ENCODE peak calls at places on chromosome 10, in eight cellular contexts. D is upper lobe of right lung, Y is H9, X is transverse colon, M is A549, E is tibial artery, T is Panc1, Z is ovary. W is an unnamed sample. For H3K4me1, the result is how much of the 10 kb centered on the place peaks cover.

GRCh38 chr10:48896756-48897437 is 42.7 kb downstream of the LRRC18 start:
- DNase-seq in E (no peak), T (no peak), D (no peak), M (no peak), X (no peak), Z (no peak), Y (no peak), W (no peak)

GRCh38 chr10:78194539-78195402 is 161.1 kb downstream of the RPS24 start:
- DNase-seq in M (no peak), E (no peak), X (no peak), Y (no peak), D (no peak), T (no peak), Z (no peak), W (no peak)

GRCh38 chr10:101624526-101625102 is 36.5 kb downstream of the DPCD start:
- DNase-seq in M (no peak), T (no peak), X (no peak), Y (no peak), D (no peak), Z (no peak), E (no peak), W (no peak)

GRCh38 chr10:128047991-128048826 is 78.0 kb downstream of the MKI67 start:
- DNase-seq in E (no peak), X (peak), D (no peak), Z (no peak), M (no peak), Y (no peak), T (no peak), W (no peak)

GRCh38 chr10:105963450-105963849 is 1201.1 kb downstream of the SORCS1 start:
- DNase-seq in Y (no peak), E (no peak), D (no peak), Z (no peak), M (no peak), X (no peak), T (no peak), W (no peak)

GRCh38 chr10:75926763-75927162 is 495.3 kb downstream of the LRMDA start:
- DNase-seq in Z (no peak), D (no peak), Y (no peak), M (no peak), E (no peak), X (peak), T (no peak), W (no peak)

GRCh38 chr10:123269675-123270074 is 115.5 kb downstream of the BUB3 start:
- DNase-seq in Y (no peak), Z (no peak), M (no peak), X (no peak), D (no peak), T (no peak), E (no peak), W (no peak)

GRCh38 chr10:65618125-65618524 is 1307.7 kb upstream of the LRRTM3 start:
- DNase-seq in Y (no peak), M (no peak), E (no peak), D (no peak), X (no peak), Z (no peak), T (no peak), W (no peak)

GRCh38 chr10:8017276-8017675 is 37.2 kb upstream of the GATA3 start:
- DNase-seq in Z (no peak), D (no peak), M (no peak), T (no peak), X (no peak), Y (no peak), E (no peak), W (no peak)

GRCh38 chr10:122544493-122544892 is 16.1 kb upstream of the DMBT1 start:
- DNase-seq in D (no peak), E (no peak), Z (no peak), T (no peak), Y (no peak), M (no peak), X (no peak), W (no peak)

GRCh38 chr10:132516771-132517725 is 20.5 kb upstream of the INPP5A start:
- DNase-seq in E (peak), Y (peak), D (peak), X (peak), T (peak), Z (peak), M (peak), W (no peak)

GRCh38 chr10:4013651-4014085 is 228.7 kb upstream of the KLF6 start:
- DNase-seq in T (no peak), D (no peak), X (no peak), E (peak), Y (no peak), Z (no peak), M (no peak), W (no peak)

GRCh38 chr10:110852255-110852896 is 19.4 kb upstream of the PDCD4 start:
- DNase-seq in T (no peak), E (no peak), M (no peak), X (no peak), D (no peak), Z (no peak), Y (no peak), W (no peak)

GRCh38 chr10:60456053-60456452 is 66.4 kb upstream of the ANK3 start:
- DNase-seq in E (no peak), T (no peak), X (no peak), Y (peak), D (no peak), M (no peak), Z (no peak), W (no peak)

GRCh38 chr10:98664329-98665042 is 217.8 kb upstream of the HPS1 start:
- DNase-seq in M (peak), Y (peak), X (peak), T (peak), Z (no peak), E (no peak), D (no peak), W (no peak)

GRCh38 chr10:122044713-122045112 is 55.8 kb downstream of the TACC2 start:
- DNase-seq in T (no peak), Y (no peak), M (no peak), E (peak), Z (no peak), D (no peak), X (peak), W (no peak)

GRCh38 chr10:109914966-109915365 is 8.3 kb downstream of the XPNPEP1 start:
- DNase-seq in T (no peak), D (no peak), M (peak), X (peak), E (no peak), Z (no peak), Y (peak), W (no peak)

GRCh38 chr10:61617180-61617579 is 45.5 kb upstream of the CABCOCO1 start:
- DNase-seq in D (no peak), Y (no peak), E (no peak), Z (no peak), M (no peak), T (no peak), X (no peak), W (no peak)

GRCh38 chr10:17247210-17247609 is 19.2 kb downstream of the VIM start:
- DNase-seq in M (no peak), T (no peak), X (no peak), Y (no peak), E (no peak), D (no peak), Z (no peak), W (no peak)

GRCh38 chr10:43945908-43946307 is 297.2 kb upstream of the ZNF32 start:
- DNase-seq in M (no peak), E (no peak), D (no peak), Y (peak), X (no peak), Z (no peak), T (no peak), W (no peak)

DNA sequence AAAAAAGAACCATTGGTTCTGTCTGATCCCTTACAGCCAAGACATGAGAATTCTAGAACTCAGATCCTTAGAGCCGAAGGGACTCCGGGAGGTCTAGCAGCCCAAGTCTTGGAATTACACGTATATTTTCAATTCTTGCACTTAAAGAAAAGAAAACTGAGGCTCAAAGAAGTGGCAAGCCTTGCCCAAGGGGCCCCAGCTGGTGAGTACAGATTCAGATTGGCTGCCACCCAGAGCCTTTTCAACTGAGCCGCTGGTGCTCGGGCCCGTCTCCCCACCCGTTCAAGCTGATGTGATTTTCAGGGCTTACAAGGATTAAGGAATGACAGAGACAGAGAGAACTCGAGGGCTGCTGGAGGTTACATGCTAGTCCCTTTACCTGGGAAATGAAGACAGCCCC is 117.9 kb downstream of the ABLIM1 start:
- DNase-seq in Z (no peak), D (no peak), E (no peak), T (no peak), Y (no peak), M (no peak), X (no peak), W (no peak)
- H3K4me1 ChIP-seq in Z (under half), D (under half), E (under half), T (under half), Y (under half), M (under half), X (under half), W (under half)

GRCh38 chr10:5691786-5692185 is 7.1 kb downstream of the TASOR2 start:
- DNase-seq in X (no peak), Z (no peak), E (no peak), Y (no peak), D (no peak), M (no peak), T (no peak), W (no peak)
- H3K27ac ChIP-seq in X (no peak), Z (no peak), E (no peak), Y (no peak), D (no peak), M (no peak), T (no peak), W (no peak)

DNA sequence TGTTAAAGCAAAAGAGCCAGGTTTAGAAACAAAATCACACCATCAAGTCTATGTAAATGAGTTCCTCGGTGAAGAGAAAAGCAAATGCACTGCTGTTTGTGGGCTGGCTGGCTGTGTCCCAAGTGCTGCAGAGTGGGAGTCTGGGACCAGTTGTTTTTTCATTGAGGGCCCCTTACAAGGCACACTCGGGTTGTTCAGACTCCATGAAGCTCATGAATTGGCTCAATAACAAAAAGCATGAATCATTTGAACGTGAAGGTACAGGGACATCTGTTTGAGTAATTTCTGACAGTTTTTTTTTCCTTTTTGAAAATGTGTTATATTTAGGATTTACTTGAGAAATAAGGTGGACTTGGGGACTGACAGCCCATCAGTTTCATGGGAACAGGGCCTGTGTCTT is 28.0 kb downstream of the GRK5 start:
- DNase-seq in Y (no peak), X (no peak), E (no peak), Z (peak), T (no peak), M (no peak), D (no peak), W (no peak)
- H3K4me1 ChIP-seq in Y (under half), X (half or more), E (half or more), Z (under half), T (under half), M (under half), D (under half), W (under half)

GRCh38 chr10:12470719-12471118 is 121.4 kb downstream of the CAMK1D start:
- DNase-seq in M (no peak), Z (no peak), T (no peak), X (no peak), D (no peak), Y (no peak), E (no peak), W (no peak)

GRCh38 chr10:12465385-12466136 is 116.2 kb downstream of the CAMK1D start:
- DNase-seq in Y (no peak), X (no peak), T (no peak), D (no peak), M (no peak), Z (no peak), E (no peak), W (no peak)

GRCh38 chr10:12463459-12463838 is 114.1 kb downstream of the CAMK1D start:
- DNase-seq in E (no peak), X (no peak), D (no peak), Z (no peak), Y (no peak), M (no peak), T (no peak), W (no peak)

GRCh38 chr10:12469345-12469744 is 120.0 kb downstream of the CAMK1D start:
- DNase-seq in D (no peak), Y (no peak), M (peak), E (no peak), X (no peak), Z (no peak), T (no peak), W (no peak)

GRCh38 chr10:12466701-12467100 is 117.4 kb downstream of the CAMK1D start:
- DNase-seq in M (peak), Y (no peak), E (no peak), X (no peak), D (no peak), T (no peak), Z (no peak), W (no peak)
- H3K27ac ChIP-seq in M (peak), Y (no peak), E (no peak), X (peak), D (no peak), T (no peak), Z (no peak), W (no peak)

W was measured in iPS DF 6.9.